ENCODE peak calls at places on chromosome 3, in eight cellular contexts. K is MG63; J is GM12878; O is stimulated activated CD8-positive, alpha-beta memory T cell treated with anti-CD3 and anti-CD28 coated beads, Interleukin-4, amount 100 ng/mL, for 48 hours; Z is AG08396; P is LoVo; I is H9; B is GM12865. N is an unnamed sample.

GRCh38 chr3:194142156-194142910 is 6.4 kb downstream of the HES1 start:
- DNase-seq in O (no peak), P (no peak), I (peak; percentile 14), B (no peak), Z (no peak), J (no peak), K (no peak), N (peak; percentile 16)

GRCh38 chr3:184611606-184612304 is 50.2 kb downstream of the EPHB3 start:
- DNase-seq in Z (no peak), O (no peak), B (no peak), K (no peak), I (no peak), P (no peak), J (no peak), N (no peak)

GRCh38 chr3:37181766-37182165 is 7.4 kb upstream of the LRRFIP2 start:
- DNase-seq in B (no peak), O (no peak), J (no peak), Z (no peak), I (no peak), P (no peak), K (peak; percentile 77), N (no peak)

GRCh38 chr3:197516517-197516889 is 39.3 kb downstream of the BDH1 start:
- DNase-seq in Z (peak; percentile 69), B (no peak), K (peak; percentile 85), O (peak; percentile 62), P (peak; percentile 48), J (no peak), I (no peak), N (no peak)

GRCh38 chr3:10279384-10280176 is 13.2 kb downstream of the GHRL start:
- DNase-seq in P (no peak), J (no peak), I (no peak), B (no peak), K (no peak), O (no peak), Z (no peak), N (no peak)

GRCh38 chr3:82130056-82130455 is 368.6 kb upstream of the GBE1 start:
- DNase-seq in I (no peak), O (no peak), Z (no peak), J (no peak), K (no peak), B (peak; percentile 16), P (no peak), N (peak; percentile 91)

GRCh38 chr3:65672876-65673815 is 365.6 kb downstream of the MAGI1 start:
- DNase-seq in B (peak; percentile 59), K (peak; percentile 12), P (peak; percentile 29), O (peak; percentile 59), J (no peak), Z (peak; percentile 39), I (peak; percentile 50), N (peak; percentile 16)

GRCh38 chr3:59809750-59810444 is 760.1 kb upstream of the CFAP20DC start:
- DNase-seq in O (no peak), K (no peak), B (peak; percentile 13), I (no peak), Z (peak; percentile 29), P (no peak), J (no peak), N (no peak)

GRCh38 chr3:188950832-188951489 is 220.8 kb upstream of the TPRG1 start:
- DNase-seq in O (peak; percentile 47), K (peak; percentile 93), P (peak; percentile 90), Z (peak; percentile 78), B (no peak), I (no peak), J (no peak), N (peak; percentile 93)

GRCh38 chr3:158339638-158340037 is 229.7 kb downstream of the RSRC1 start:
- DNase-seq in J (no peak), Z (no peak), K (no peak), O (no peak), I (no peak), B (no peak), P (no peak), N (no peak)

GRCh38 chr3:69095636-69096035 is 10.9 kb downstream of the ARL6IP5 start:
- DNase-seq in Z (no peak), P (no peak), O (peak; percentile 57), K (no peak), I (no peak), B (peak; percentile 34), J (no peak), N (no peak)

GRCh38 chr3:123353852-123354238 is 95.0 kb downstream of the ADCY5 start:
- DNase-seq in P (no peak), K (no peak), B (no peak), Z (peak; percentile 52), O (no peak), J (no peak), I (no peak), N (no peak)

GRCh38 chr3:122415104-122415744 is 638 bp downstream of the WDR5B start:
- DNase-seq in B (peak; percentile 86), I (peak; percentile 50), P (peak; percentile 67), Z (peak; percentile 66), J (peak; percentile 39), K (peak; percentile 39), O (peak; percentile 58), N (no peak)